ENCODE peak calls at places on chromosomes 2 and 18, in four cellular contexts. E, H, T and D are unnamed samples.
A peak's percentile ranks its signal among the peaks of the same experiment; 100 is the strongest.

GRCh38 chr18:57959278-57959677 is 84.7 kb upstream of the NEDD4L start:
- DNase-seq in E (no peak), H (no peak), T (peak; percentile 66), D (no peak)

GRCh38 chr2:172448544-172449267 is 21.3 kb downstream of the ITGA6 start:
- DNase-seq in E (no peak), H (no peak), T (no peak), D (no peak)

GRCh38 chr2:37985333-37985732 is 60.2 kb downstream of the RMDN2 start:
- DNase-seq in E (no peak), H (peak; percentile 20), T (no peak), D (no peak)

GRCh38 chr2:170394988-170395387 is 217.0 kb downstream of the MYO3B start:
- DNase-seq in E (peak; percentile 29), H (no peak), T (no peak), D (no peak)

GRCh38 chr2:18299423-18300212 is 260.8 kb downstream of the RDH14 start:
- DNase-seq in E (no peak), H (no peak), T (peak; percentile 71), D (no peak)

GRCh38 chr2:16055848-16056580 is 115.7 kb downstream of the MYCN start:
- DNase-seq in E (no peak), H (peak; percentile 58), T (no peak), D (no peak)

GRCh38 chr2:28652217-28652616 is 99.4 kb upstream of the PPP1CB start:
- DNase-seq in E (no peak), H (no peak), T (no peak), D (no peak)

GRCh38 chr18:702957-703659 is 9.3 kb downstream of the ENOSF1 start:
- DNase-seq in E (no peak), H (no peak), T (peak; percentile 79), D (no peak)

GRCh38 chr2:144550916-144551315 is 31.0 kb upstream of the ZEB2 start:
- DNase-seq in E (no peak), H (no peak), T (no peak), D (no peak)

GRCh38 chr2:10140841-10141610 is 18.5 kb downstream of the RRM2 start:
- DNase-seq in E (no peak), H (no peak), T (no peak), D (no peak)

GRCh38 chr2:182522428-182522896 is 95.6 kb upstream of the PDE1A start:
- DNase-seq in E (no peak), H (no peak), T (no peak), D (no peak)

GRCh38 chr2:30147196-30147714 is 448 bp downstream of the YPEL5 start:
- DNase-seq in E (peak; percentile 54), H (no peak), T (no peak), D (peak; percentile 29)

DNA sequence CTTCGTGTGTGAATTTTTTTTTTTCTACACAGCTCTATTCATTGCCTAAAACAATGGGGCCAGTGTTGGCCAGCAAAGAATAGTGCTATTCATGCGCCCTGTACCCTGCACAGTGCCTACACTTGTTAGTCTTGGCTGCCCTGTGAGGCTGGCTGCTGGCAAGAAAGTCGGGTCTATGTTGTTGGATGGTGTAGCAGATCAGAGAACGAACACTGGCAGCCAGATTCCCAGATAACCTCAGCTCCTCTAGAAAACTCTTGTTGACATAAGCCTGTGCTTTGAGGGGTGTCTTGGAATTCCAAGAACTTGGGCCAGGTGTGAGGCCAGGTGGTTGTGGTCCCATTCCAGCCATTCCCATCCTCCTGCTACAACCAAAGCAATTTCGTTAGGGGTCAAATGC is 455.7 kb upstream of the TCF4 start:
- DNase-seq in E (no peak), H (no peak), T (no peak), D (peak; percentile 15)
- TF ChIP-seq CBFB in E (no peak), H (no peak), T (no peak), D (no peak)

DNA sequence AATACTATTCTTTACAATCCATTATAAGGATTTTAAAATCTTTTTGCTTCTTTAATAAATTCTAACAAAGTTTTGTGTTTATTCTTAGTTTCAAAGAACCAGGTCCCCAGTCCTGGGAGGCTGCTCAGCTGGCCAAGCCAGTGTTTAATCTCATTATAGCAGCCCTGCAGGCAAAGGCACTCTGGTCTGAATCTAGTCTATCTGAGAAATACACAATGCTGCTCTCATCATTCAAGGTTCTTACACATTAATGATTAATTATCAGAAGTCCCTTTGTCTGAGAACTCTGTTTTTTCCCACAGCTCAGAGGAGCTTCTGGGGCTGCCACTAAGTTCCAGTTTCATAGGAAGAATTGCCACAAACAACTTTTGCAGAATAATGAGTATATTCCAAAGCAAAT is 27.7 kb downstream of the KCTD18 start:
- DNase-seq in E (no peak), H (no peak), T (peak; percentile 75), D (no peak)
- TF ChIP-seq CBFB in E (no peak), H (no peak), T (no peak), D (no peak)

DNA sequence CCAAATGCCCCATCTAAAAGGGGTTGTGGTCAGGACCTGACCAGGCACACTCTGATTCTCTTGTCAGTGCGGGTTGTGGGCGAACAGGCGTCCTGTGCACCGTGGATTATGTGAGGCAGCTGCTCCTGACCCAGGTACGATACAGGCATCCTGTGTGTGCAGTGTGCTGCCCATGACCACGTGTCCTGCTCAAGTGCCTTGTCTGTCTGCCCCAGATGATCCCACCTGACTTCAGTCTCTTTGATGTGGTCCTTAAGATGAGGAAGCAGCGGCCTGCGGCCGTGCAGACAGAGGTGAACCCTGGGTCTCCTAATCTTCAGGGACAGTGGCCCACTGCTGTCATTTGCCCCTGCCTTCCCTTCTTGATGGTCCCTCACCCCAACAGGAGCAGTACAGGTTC is 14.6 kb downstream of the PTPN18 start:
- DNase-seq in E (no peak), H (no peak), T (no peak), D (no peak)
- TF ChIP-seq CBFB in E (no peak), H (peak; percentile 77), T (no peak), D (no peak)

GRCh38 chr2:8133331-8133730 is 548.5 kb upstream of the ID2 start:
- DNase-seq in E (no peak), H (no peak), T (no peak), D (peak; percentile 29)
- TF ChIP-seq CBFB in E (no peak), H (no peak), T (no peak), D (no peak)

GRCh38 chr2:163210430-163210918 is 371.9 kb upstream of the KCNH7 start:
- DNase-seq in E (no peak), H (no peak), T (no peak), D (no peak)
- TF ChIP-seq CBFB in E (no peak), H (no peak), T (no peak), D (no peak)

GRCh38 chr18:69365658-69366057 is 35.0 kb upstream of the DOK6 start:
- DNase-seq in E (no peak), H (no peak), T (no peak), D (peak; percentile 27)
- TF ChIP-seq CBFB in E (no peak), H (no peak), T (no peak), D (no peak)

GRCh38 chr2:62036761-62037250 is 131.3 kb downstream of the COMMD1 start:
- DNase-seq in E (no peak), H (no peak), T (no peak), D (no peak)

GRCh38 chr2:62030902-62031301 is 125.4 kb downstream of the COMMD1 start:
- DNase-seq in E (no peak), H (no peak), T (no peak), D (no peak)

GRCh38 chr2:62036229-62036628 is 130.8 kb downstream of the COMMD1 start:
- DNase-seq in E (no peak), H (no peak), T (no peak), D (no peak)

GRCh38 chr2:62032096-62032495 is 126.6 kb downstream of the COMMD1 start:
- DNase-seq in E (no peak), H (no peak), T (no peak), D (no peak)

DNA sequence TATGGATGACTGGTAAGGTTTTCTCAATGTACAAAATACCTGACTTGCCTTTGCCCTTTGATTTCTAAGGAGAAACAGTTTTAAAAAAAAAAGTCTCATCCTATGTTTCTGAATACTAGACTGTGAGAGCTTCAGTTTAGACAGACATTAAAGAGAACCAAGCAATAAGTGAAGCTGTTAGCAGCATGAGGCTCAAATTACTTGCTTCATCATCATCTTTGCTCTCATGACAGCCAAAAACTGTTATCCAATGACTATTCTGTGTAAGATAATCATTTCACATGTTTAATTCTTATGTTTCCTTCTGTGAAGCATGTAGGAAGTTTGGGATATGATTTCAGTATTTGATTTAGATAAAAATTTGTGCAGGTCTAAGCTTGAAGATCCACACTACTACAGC is 129.2 kb downstream of the COMMD1 start:
- DNase-seq in E (no peak), H (no peak), T (no peak), D (no peak)
- TF ChIP-seq CBFB in E (no peak), H (no peak), T (no peak), D (no peak)

GRCh38 chr18:3468833-3469232 is 18.9 kb downstream of the TGIF1 start:
- DNase-seq in E (peak; percentile 41), H (no peak), T (no peak), D (no peak)

GRCh38 chr18:3468066-3468705 is 18.2 kb downstream of the TGIF1 start:
- DNase-seq in E (no peak), H (no peak), T (no peak), D (no peak)

GRCh38 chr18:3472681-3473544 is 22.9 kb downstream of the TGIF1 start:
- DNase-seq in E (no peak), H (no peak), T (no peak), D (no peak)

GRCh38 chr18:3466872-3467271 is 16.9 kb downstream of the TGIF1 start:
- DNase-seq in E (no peak), H (no peak), T (no peak), D (peak; percentile 16)

GRCh38 chr18:3471141-3471648 is 21.2 kb downstream of the TGIF1 start:
- DNase-seq in E (no peak), H (no peak), T (no peak), D (no peak)
- TF ChIP-seq CBFB in E (no peak), H (no peak), T (no peak), D (no peak)

GRCh38 chr2:132618734-132619133 is 51.3 kb downstream of the LYPD1 start:
- DNase-seq in E (no peak), H (no peak), T (no peak), D (no peak)

GRCh38 chr2:132621131-132621875 is 48.7 kb downstream of the LYPD1 start:
- DNase-seq in E (no peak), H (no peak), T (no peak), D (no peak)

GRCh38 chr2:132623096-132623839 is 46.7 kb downstream of the LYPD1 start:
- DNase-seq in E (no peak), H (no peak), T (no peak), D (no peak)

GRCh38 chr2:132617989-132618388 is 52.0 kb downstream of the LYPD1 start:
- DNase-seq in E (no peak), H (no peak), T (no peak), D (no peak)

GRCh38 chr2:132620115-132620514 is 49.9 kb downstream of the LYPD1 start:
- DNase-seq in E (no peak), H (no peak), T (no peak), D (no peak)
- TF ChIP-seq CBFB in E (no peak), H (no peak), T (no peak), D (no peak)

GRCh38 chr2:70922591-70923234 is 13.0 kb upstream of the ATP6V1B1 start:
- DNase-seq in E (no peak), H (no peak), T (no peak), D (no peak)

GRCh38 chr2:70921839-70922590 is 13.7 kb upstream of the ATP6V1B1 start:
- DNase-seq in E (no peak), H (no peak), T (peak; percentile 52), D (no peak)

GRCh38 chr2:70920367-70920715 is 15.4 kb upstream of the ATP6V1B1 start:
- DNase-seq in E (no peak), H (no peak), T (no peak), D (no peak)

GRCh38 chr2:70919672-70920366 is 15.9 kb upstream of the ATP6V1B1 start:
- DNase-seq in E (peak; percentile 78), H (no peak), T (peak; percentile 80), D (peak; percentile 94)

GRCh38 chr2:70921031-70921430 is 14.7 kb upstream of the ATP6V1B1 start:
- DNase-seq in E (no peak), H (no peak), T (no peak), D (no peak)
- TF ChIP-seq CBFB in E (no peak), H (no peak), T (no peak), D (no peak)